ENCODE peak calls at places on chromosomes 5 and 9, in five cellular contexts. F is K562, U is fibroblast of lung, O is HCT116, V is SK-N-MC. M is an unnamed sample.

GRCh38 chr9:79184821-79185220 is 386.9 kb upstream of the TLE4 start:
- DNase-seq in F (no peak), U (peak), O (no peak), V (no peak), M (no peak)

GRCh38 chr5:61734001-61734400 is 401.9 kb downstream of the ZSWIM6 start:
- DNase-seq in F (no peak), U (no peak), O (no peak), V (no peak), M (no peak)

GRCh38 chr5:124025306-124025705 is 513.3 kb downstream of the CSNK1G3 start:
- DNase-seq in F (no peak), U (no peak), O (no peak), V (no peak), M (no peak)

GRCh38 chr9:95457769-95458168 is 59.0 kb downstream of the PTCH1 start:
- DNase-seq in F (no peak), U (peak), O (no peak), V (no peak), M (no peak)

GRCh38 chr5:142143878-142144277 is 35.3 kb downstream of the NDFIP1 start:
- DNase-seq in F (peak), U (peak), O (peak), V (no peak), M (no peak)

GRCh38 chr9:134630861-134631260 is 10.7 kb upstream of the COL5A1 start:
- DNase-seq in F (no peak), U (no peak), O (no peak), V (no peak), M (no peak)

GRCh38 chr5:162703914-162704313 is 636.3 kb downstream of the GABRG2 start:
- DNase-seq in F (no peak), U (no peak), O (no peak), V (no peak), M (no peak)

GRCh38 chr9:112970939-112971338 is 41.1 kb downstream of the ZNF883 start:
- DNase-seq in F (no peak), U (no peak), O (no peak), V (peak), M (no peak)

GRCh38 chr9:91711755-91712591 is 238.1 kb downstream of the ROR2 start:
- DNase-seq in F (no peak), U (peak), O (no peak), V (no peak), M (peak)

GRCh38 chr5:180343846-180344327 is 9.2 kb downstream of the GFPT2 start:
- DNase-seq in F (no peak), U (no peak), O (no peak), V (no peak), M (no peak)

GRCh38 chr9:85941617-85941930 is 628 bp downstream of the NAA35 start:
- DNase-seq in F (no peak), U (no peak), O (no peak), V (no peak), M (no peak)

GRCh38 chr9:214488-215448 is at the start of gene DOCK8:
- DNase-seq in F (peak), U (peak), O (peak), V (no peak), M (no peak)

GRCh38 chr9:108889649-108890067 is 27.6 kb downstream of the ACTL7A start:
- DNase-seq in F (no peak), U (peak), O (peak), V (no peak), M (no peak)

GRCh38 chr5:136666970-136667620 is 301.8 kb upstream of the TRPC7 start:
- DNase-seq in F (no peak), U (no peak), O (no peak), V (no peak), M (no peak)

GRCh38 chr5:111271885-111272284 is 47.7 kb downstream of the CAMK4 start:
- DNase-seq in F (no peak), U (peak), O (no peak), V (no peak), M (no peak)

GRCh38 chr5:154860123-154860522 is 1.7 kb downstream of the CNOT8 start:
- DNase-seq in F (no peak), U (peak), O (no peak), V (no peak), M (no peak)

GRCh38 chr9:93595461-93595860 is 19.1 kb downstream of the PHF2 start:
- DNase-seq in F (no peak), U (no peak), O (no peak), V (no peak), M (no peak)

GRCh38 chr5:7897014-7897600 is 28.2 kb downstream of the MTRR start:
- DNase-seq in F (peak), U (peak), O (no peak), V (no peak), M (no peak)

GRCh38 chr5:135255461-135256178 is 143.4 kb downstream of the MACROH2A1 start:
- DNase-seq in F (no peak), U (no peak), O (no peak), V (no peak), M (no peak)

GRCh38 chr5:125698420-125698819 is 724.8 kb upstream of the GRAMD2B start:
- DNase-seq in F (no peak), U (no peak), O (no peak), V (no peak), M (no peak)

GRCh38 chr9:72856985-72857631 is 95.7 kb downstream of the ALDH1A1 start:
- DNase-seq in F (peak), U (peak), O (peak), V (peak), M (peak)

GRCh38 chr5:172347653-172348052 is 64.1 kb upstream of the UBTD2 start:
- DNase-seq in F (no peak), U (peak), O (no peak), V (no peak), M (no peak)

GRCh38 chr9:32644698-32645097 is 9.2 kb upstream of the TAF1L start:
- DNase-seq in F (no peak), U (peak), O (no peak), V (no peak), M (peak)

GRCh38 chr9:99977042-99977792 is 70.8 kb downstream of the STX17 start:
- DNase-seq in F (no peak), U (no peak), O (no peak), V (no peak), M (no peak)

GRCh38 chr9:79817469-79818004 is 245.8 kb downstream of the TLE4 start:
- DNase-seq in F (no peak), U (peak), O (no peak), V (no peak), M (no peak)

GRCh38 chr5:78497573-78498533 is 137.4 kb downstream of the SCAMP1 start:
- DNase-seq in F (no peak), U (peak), O (no peak), V (no peak), M (no peak)

GRCh38 chr5:62376064-62376463 is 27.6 kb downstream of the DIMT1 start:
- DNase-seq in F (peak), U (peak), O (peak), V (no peak), M (no peak)

GRCh38 chr9:107337676-107338590 is 54.9 kb downstream of the RAD23B start:
- DNase-seq in F (no peak), U (no peak), O (no peak), V (no peak), M (no peak)

GRCh38 chr9:278651-279050 is 64.0 kb downstream of the DOCK8 start:
- DNase-seq in F (no peak), U (no peak), O (no peak), V (no peak), M (no peak)

GRCh38 chr5:18798058-18798457 is 1163.8 kb downstream of the TAF11L14 start:
- DNase-seq in F (no peak), U (no peak), O (no peak), V (no peak), M (no peak)

GRCh38 chr9:119902611-119903010 is 533.4 kb upstream of the BRINP1 start:
- DNase-seq in F (no peak), U (no peak), O (no peak), V (no peak), M (no peak)

DNA sequence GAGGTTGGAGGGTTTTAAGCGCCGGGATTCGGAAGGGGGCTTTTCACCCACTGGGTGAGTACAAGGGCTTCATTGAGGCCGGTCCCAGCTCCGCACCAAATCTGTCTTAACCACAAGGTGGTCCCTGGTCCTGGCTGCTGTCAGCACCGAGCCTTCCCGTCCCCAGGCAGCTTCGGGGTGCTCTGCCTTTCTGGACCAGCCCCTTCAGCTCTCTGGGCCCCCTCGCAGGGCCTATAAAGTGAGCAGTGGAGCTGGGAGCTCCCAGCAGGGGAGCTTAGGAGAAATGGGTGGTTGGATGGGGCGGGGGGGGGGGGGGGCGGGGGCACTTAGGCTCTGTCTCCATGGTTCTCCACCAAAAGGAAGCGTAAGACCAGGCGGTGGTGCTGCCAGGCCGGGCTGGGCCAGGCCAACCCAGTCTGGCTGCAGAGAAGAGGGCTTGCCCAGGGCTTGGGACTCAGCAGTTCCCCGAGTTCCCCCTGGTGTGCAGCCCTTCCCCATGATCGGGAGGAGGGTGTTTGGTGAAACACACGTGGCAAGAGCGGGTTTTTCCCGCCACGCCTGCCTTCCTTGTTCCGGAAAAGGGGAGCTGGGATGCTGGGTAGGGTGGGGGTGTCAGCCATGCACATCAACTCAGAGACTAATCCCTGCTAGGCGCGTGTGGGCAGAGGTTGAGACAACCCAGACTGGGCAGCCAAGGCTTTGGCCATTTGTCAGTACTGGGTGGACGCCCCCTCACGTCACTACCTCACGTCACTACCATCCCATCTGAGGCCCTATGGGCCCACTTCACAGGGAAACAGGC is 32.7 kb downstream of the PRRX2 start:
- DNase-seq in F (no peak), U (peak), O (no peak), V (no peak), M (no peak)
- H3K4me3 ChIP-seq in F (no peak), U (peak), O (peak), V (peak), M (peak)

DNA sequence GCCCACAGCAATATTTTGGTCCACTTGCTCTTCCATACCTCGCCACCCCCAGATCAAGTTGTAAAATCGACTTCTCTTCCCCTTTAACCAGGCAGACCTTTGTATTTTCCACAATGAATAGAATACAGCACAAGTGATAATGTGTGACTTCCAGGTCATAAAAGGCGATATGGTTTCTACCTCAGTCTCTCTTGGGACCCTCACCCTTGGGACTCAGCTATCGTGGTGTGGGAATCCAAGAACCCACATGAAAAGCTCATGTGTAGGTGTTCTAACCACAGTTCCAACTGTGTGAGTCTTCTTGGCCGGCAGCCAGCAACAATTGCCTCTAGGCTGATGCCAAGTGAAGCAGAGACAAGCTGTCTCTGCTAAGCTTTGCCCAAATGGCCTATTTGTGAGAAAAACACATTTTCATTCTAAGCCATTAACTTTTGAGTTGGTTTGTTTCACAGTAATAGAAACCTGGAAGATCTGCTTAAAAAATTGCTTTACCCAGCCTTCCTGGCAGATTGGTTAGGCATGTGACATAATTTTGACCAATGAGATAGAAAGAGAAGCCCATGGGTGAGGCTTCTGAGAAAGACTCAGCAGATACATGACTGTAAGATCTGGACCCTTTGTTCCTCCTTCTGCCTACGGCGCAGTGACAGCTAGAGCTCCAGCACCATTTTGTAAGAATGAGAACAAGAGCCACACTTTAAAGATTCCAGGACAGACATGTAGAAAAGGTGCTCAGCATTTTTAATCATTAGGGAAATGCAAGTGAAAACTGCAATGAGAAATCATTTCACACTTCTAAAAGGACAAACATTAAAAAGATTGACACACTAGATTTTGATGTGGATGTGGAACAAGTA is 18.3 kb upstream of the MLLT3 start:
- DNase-seq in F (no peak), U (peak), O (no peak), V (peak), M (no peak)
- TF ChIP-seq EZH2 in F (no peak), U (no peak), O (no peak), V (no peak), M (no peak)

GRCh38 chr5:132266031-132266835 is 8.7 kb downstream of the PDLIM4 start:
- DNase-seq in F (no peak), U (no peak), O (no peak), V (no peak), M (no peak)

GRCh38 chr5:132267166-132267739 is 9.8 kb downstream of the PDLIM4 start:
- DNase-seq in F (no peak), U (no peak), O (no peak), V (no peak), M (no peak)

GRCh38 chr5:132266836-132267160 is 9.3 kb downstream of the PDLIM4 start:
- DNase-seq in F (no peak), U (no peak), O (no peak), V (no peak), M (no peak)

GRCh38 chr5:132264546-132265335 is 7.2 kb downstream of the PDLIM4 start:
- DNase-seq in F (peak), U (no peak), O (no peak), V (no peak), M (no peak)

DNA sequence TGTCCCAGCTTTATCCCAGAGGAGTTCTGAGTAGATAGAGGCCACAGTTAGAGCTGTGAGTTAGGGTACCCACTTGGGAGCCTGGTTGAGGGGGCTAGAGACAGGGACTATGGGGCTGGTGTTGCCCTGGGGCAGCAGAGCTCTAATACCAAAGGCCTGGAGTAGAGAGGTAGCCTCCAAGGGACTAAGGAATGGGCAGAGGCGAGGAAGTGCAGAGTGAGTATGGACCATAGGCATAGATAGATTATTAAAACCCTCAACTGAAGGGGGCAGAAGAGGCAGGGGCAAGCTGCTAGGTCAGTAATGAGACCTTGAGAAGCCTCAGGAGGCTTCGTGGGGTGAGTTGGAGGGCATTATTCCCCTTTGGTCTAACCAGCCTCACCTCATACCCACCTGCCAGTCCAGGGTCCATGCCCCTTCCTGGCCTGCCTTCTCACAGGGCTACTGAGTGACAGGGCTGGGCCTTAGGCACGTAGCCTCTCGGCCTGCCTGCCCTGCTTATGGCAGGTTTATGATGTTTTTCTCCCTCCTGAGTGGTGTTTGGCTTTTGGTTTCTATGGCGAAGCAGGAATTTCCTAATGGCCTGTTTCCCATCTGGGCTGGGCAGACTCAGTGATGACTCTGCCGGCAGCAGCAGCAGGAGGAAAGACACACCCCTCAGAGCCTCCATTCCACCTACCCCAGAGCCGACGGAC is 8.0 kb downstream of the PDLIM4 start:
- DNase-seq in F (no peak), U (peak), O (no peak), V (no peak), M (no peak)
- H3K4me3 ChIP-seq in F (no peak), U (no peak), O (no peak), V (no peak), M (no peak)

GRCh38 chr9:136193127-136193890 is 11.6 kb downstream of the LHX3 start:
- DNase-seq in F (peak), U (no peak), O (no peak), V (no peak), M (no peak)
- TF ChIP-seq EZH2 in F (no peak), U (peak), O (no peak), V (no peak), M (peak)

GRCh38 chr9:117414220-117414905 is 494 bp downstream of the ASTN2 start:
- DNase-seq in F (no peak), U (peak), O (no peak), V (no peak), M (no peak)
- H3K4me3 ChIP-seq in F (no peak), U (peak), O (no peak), V (no peak), M (peak)

GRCh38 chr5:132293066-132293991 is 865 bp upstream of the SLC22A4 start:
- DNase-seq in F (peak), U (peak), O (peak), V (no peak), M (no peak)
- TF ChIP-seq EZH2 in F (no peak), U (no peak), O (no peak), V (no peak), M (no peak)

GRCh38 chr9:110580850-110581249 is 1.3 kb upstream of the SVEP1 start:
- DNase-seq in F (no peak), U (peak), O (no peak), V (no peak), M (peak)
- H3K4me3 ChIP-seq in F (no peak), U (peak), O (no peak), V (no peak), M (no peak)

GRCh38 chr5:167902298-167902697 is 389.1 kb upstream of the WWC1 start:
- DNase-seq in F (no peak), U (no peak), O (no peak), V (no peak), M (no peak)
- TF ChIP-seq EZH2 in F (no peak), U (no peak), O (no peak), V (no peak), M (no peak)

DNA sequence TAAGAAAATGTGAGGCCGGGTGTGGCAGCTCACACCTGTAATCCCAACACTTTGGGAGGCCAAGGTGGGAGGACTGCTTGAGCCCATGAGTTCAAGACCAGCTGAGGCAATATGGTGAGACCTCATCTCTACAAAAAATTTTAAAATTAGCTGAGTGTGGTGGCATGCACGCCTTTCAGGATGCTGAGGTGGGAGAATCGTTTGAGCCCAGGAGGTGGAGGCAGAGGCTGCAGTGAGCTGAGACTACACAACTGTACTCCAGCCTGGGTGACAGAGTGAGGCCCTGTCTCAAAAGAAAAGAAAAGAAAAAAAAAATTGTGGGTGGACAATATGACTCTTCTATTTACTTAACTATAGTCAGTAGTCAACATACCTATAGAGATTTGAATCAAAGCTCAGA is 4.8 kb downstream of the CHD1 start:
- DNase-seq in F (no peak), U (no peak), O (no peak), V (no peak), M (no peak)
- H3K4me3 ChIP-seq in F (no peak), U (no peak), O (no peak), V (no peak), M (no peak)

GRCh38 chr9:132582786-132583583 is 579 bp downstream of the BARHL1 start:
- DNase-seq in F (no peak), U (no peak), O (no peak), V (no peak), M (no peak)
- TF ChIP-seq EZH2 in F (no peak), U (peak), O (no peak), V (no peak), M (peak)